ENCODE peak calls at places on chromosomes 13 and 19, in five cellular contexts. A is A673; M is Peyer's patch; F is CD8-positive, alpha-beta memory T cell; I is fibroblast of lung. J is an unnamed sample. For H3K36me3, the result is how much of the 10 kb centered on the place peaks cover.

GRCh38 chr13:83815598-83815997 is 66.7 kb downstream of the SLITRK1 start:
- DNase-seq in I (no peak), F (no peak), A (no peak), M (no peak), J (no peak)

GRCh38 chr13:51534075-51534817 is 50.0 kb upstream of the WDFY2 start:
- DNase-seq in M (peak), F (peak), A (peak), I (no peak), J (no peak)

GRCh38 chr19:39448271-39448670 is 2.9 kb downstream of the SUPT5H start:
- DNase-seq in A (no peak), I (no peak), M (peak), F (no peak), J (no peak)

GRCh38 chr13:98435356-98435755 is 141.6 kb downstream of the STK24 start:
- DNase-seq in M (no peak), I (no peak), A (no peak), F (no peak), J (no peak)

GRCh38 chr19:12772323-12772722 is 3.0 kb downstream of the HOOK2 start:
- DNase-seq in M (no peak), F (no peak), A (no peak), I (no peak), J (no peak)

GRCh38 chr13:76711515-76712182 is 174.6 kb downstream of the KCTD12 start:
- DNase-seq in I (peak), F (no peak), A (peak), M (no peak), J (no peak)

GRCh38 chr13:47413112-47413511 is 516.3 kb upstream of the HTR2A start:
- DNase-seq in F (no peak), M (no peak), A (no peak), I (peak), J (no peak)

GRCh38 chr13:23618341-23618740 is 48.1 kb downstream of the TNFRSF19 start:
- DNase-seq in I (peak), A (peak), F (no peak), M (no peak), J (no peak)

GRCh38 chr13:32125221-32125621 is 93.6 kb downstream of the FRY start:
- DNase-seq in A (no peak), M (no peak), I (peak), F (no peak), J (no peak)

GRCh38 chr13:20923272-20923671 is 20.7 kb upstream of the XPO4 start:
- DNase-seq in A (no peak), M (peak), F (no peak), I (no peak), J (no peak)

GRCh38 chr19:42247631-42248199 is 5.3 kb upstream of the GSK3A start:
- DNase-seq in M (no peak), F (no peak), I (no peak), A (no peak), J (no peak)

GRCh38 chr19:42246869-42247630 is 4.6 kb upstream of the GSK3A start:
- DNase-seq in I (no peak), A (no peak), M (no peak), F (no peak), J (no peak)

GRCh38 chr19:42248270-42249148 is 6.1 kb upstream of the GSK3A start:
- DNase-seq in F (no peak), A (no peak), I (no peak), M (no peak), J (no peak)

GRCh38 chr19:42244452-42245220 is 2.2 kb upstream of the GSK3A start:
- DNase-seq in F (peak), I (peak), M (peak), A (peak), J (peak)

GRCh38 chr19:42246143-42246868 is 3.9 kb upstream of the GSK3A start:
- DNase-seq in F (no peak), M (peak), I (peak), A (peak), J (peak)
- H3K27ac ChIP-seq in F (no peak), M (peak), I (peak), A (peak), J (no peak)

DNA sequence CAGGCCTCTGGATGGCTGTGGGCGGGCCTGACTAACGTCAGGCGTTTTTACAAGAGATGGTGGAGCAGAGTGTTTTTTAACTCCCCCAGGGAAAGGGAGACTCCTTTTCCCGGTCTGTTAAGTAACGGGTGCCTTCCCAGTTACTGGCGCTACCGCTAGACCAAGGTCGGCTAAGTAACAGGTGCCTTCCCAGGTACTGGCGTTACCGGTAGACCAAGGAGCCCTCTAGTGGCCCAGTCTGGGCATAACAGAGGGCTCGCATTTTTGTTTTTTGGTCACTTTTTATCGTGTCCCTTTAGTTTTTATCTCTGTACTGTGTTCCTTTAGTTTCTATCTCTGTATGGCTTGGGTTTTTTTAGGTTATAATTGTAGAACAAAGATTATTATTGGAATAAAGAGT is 10.0 kb downstream of the ZNF383 start:
- DNase-seq in I (no peak), A (peak), F (peak), M (no peak), J (peak)
- H3K36me3 ChIP-seq in I (under half), A (under half), F (under half), M (under half), J (half or more)

DNA sequence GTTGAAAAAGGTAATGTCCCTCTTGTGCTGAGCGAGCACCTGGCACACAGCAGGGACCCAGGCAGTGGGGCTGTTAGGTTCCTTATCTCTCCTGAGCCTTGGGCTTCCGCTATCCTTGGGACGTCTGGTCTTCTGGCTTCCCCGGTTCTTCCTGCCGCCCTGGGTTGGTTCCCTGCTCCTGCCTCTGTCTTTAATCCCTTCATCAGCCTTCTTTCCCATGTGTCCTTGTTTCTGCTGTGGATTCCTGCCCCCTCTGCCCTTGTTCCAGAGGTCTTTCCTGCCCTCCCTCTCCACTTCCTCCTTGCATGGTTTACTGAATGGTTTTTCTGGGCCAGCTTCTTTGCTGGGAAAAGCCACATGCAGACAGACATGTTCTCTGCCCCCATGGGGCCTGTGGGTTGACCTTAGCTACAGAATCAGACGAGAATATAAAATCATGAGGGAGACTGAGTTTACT is 2.6 kb downstream of the EPN1 start:
- DNase-seq in A (no peak), F (no peak), I (no peak), M (no peak), J (no peak)
- H3K4me3 ChIP-seq in A (no peak), F (no peak), I (no peak), M (no peak), J (peak)

GRCh38 chr13:40679586-40679985 is 13.1 kb upstream of the FOXO1 start:
- DNase-seq in M (no peak), A (no peak), I (no peak), F (no peak), J (no peak)
- H3K27ac ChIP-seq in M (no peak), A (no peak), I (no peak), F (no peak), J (no peak)

J was measured in endodermal cell.